ENCODE peak calls at places on chromosomes 5 and 9, in seven cellular contexts. N, X, Z, S, L, O and R are unnamed samples. For H3K79me2, the result is how much of the 10 kb centered on the place peaks cover.

GRCh38 chr9:75909776-75910175 is 19.3 kb downstream of the PCSK5 start:
- DNase-seq in L (no peak), Z (no peak), O (no peak), X (no peak), S (no peak), N (peak), R (no peak)

GRCh38 chr5:2204366-2205184 is 321.9 kb upstream of the IRX4 start:
- DNase-seq in L (no peak), O (no peak), Z (no peak), N (no peak), S (no peak), X (no peak), R (no peak)

GRCh38 chr5:81420039-81420667 is 26.2 kb upstream of the ACOT12 start:
- DNase-seq in S (no peak), O (no peak), X (peak), L (no peak), Z (peak), N (peak), R (peak)

GRCh38 chr9:127397722-127398647 is 1.0 kb downstream of the SLC2A8 start:
- DNase-seq in S (peak), O (peak), L (peak), N (no peak), X (peak), Z (peak), R (no peak)

GRCh38 chr5:121006206-121006605 is 542.1 kb downstream of the PRR16 start:
- DNase-seq in X (peak), L (no peak), Z (peak), N (no peak), S (no peak), O (no peak), R (no peak)

GRCh38 chr5:61053937-61054336 is 108.3 kb downstream of the SMIM15 start:
- DNase-seq in O (peak), S (no peak), Z (peak), X (no peak), L (no peak), N (no peak), R (no peak)

GRCh38 chr5:62466228-62466627 is 53.7 kb downstream of the IPO11 start:
- DNase-seq in N (no peak), X (peak), S (no peak), L (no peak), Z (peak), O (no peak), R (no peak)

GRCh38 chr5:104016650-104017049 is 454.1 kb upstream of the NUDT12 start:
- DNase-seq in Z (peak), X (peak), S (no peak), O (no peak), L (no peak), N (no peak), R (no peak)

GRCh38 chr9:71769175-71770165 is 1.2 kb upstream of the CEMIP2 start:
- DNase-seq in N (peak), O (peak), L (peak), Z (peak), S (peak), X (peak), R (no peak)

GRCh38 chr9:3441197-3441816 is 84.5 kb downstream of the RFX3 start:
- DNase-seq in X (peak), S (peak), N (peak), L (no peak), O (peak), Z (peak), R (no peak)

GRCh38 chr5:173802670-173803165 is 85.4 kb upstream of the CPEB4 start:
- DNase-seq in S (no peak), Z (peak), O (peak), N (no peak), L (no peak), X (peak), R (no peak)

GRCh38 chr5:62197697-62198096 is 108.3 kb upstream of the KIF2A start:
- DNase-seq in L (no peak), N (no peak), X (no peak), Z (no peak), O (no peak), S (no peak), R (no peak)

GRCh38 chr5:88368201-88368600 is 99.6 kb upstream of the TMEM161B start:
- DNase-seq in S (no peak), N (no peak), L (no peak), Z (no peak), O (no peak), X (no peak), R (no peak)

GRCh38 chr9:16202221-16202620 is 649.4 kb downstream of the CCDC171 start:
- DNase-seq in Z (no peak), L (no peak), S (no peak), N (no peak), X (peak), O (no peak), R (no peak)

GRCh38 chr5:176700239-176700847 is 53.1 kb downstream of the TSPAN17 start:
- DNase-seq in X (no peak), S (peak), L (peak), N (no peak), Z (no peak), O (no peak), R (no peak)

GRCh38 chr5:14946813-14947640 is 75.4 kb upstream of the ANKH start:
- DNase-seq in X (peak), L (no peak), N (peak), O (peak), Z (peak), S (peak), R (no peak)

GRCh38 chr9:127132921-127133647 is 10.6 kb upstream of the ANGPTL2 start:
- DNase-seq in N (no peak), L (peak), O (no peak), X (peak), Z (peak), S (peak), R (no peak)

GRCh38 chr9:105426657-105427056 is 21.2 kb upstream of the FSD1L start:
- DNase-seq in L (no peak), S (no peak), Z (no peak), N (no peak), O (no peak), X (no peak), R (no peak)

GRCh38 chr9:32431940-32432555 is 47.6 kb downstream of the ACO1 start:
- DNase-seq in S (peak), O (peak), L (peak), Z (peak), N (peak), X (peak), R (no peak)

GRCh38 chr9:127898433-127899199 is 787 bp downstream of the ST6GALNAC6 start:
- DNase-seq in S (peak), Z (peak), N (no peak), O (peak), X (peak), L (no peak), R (no peak)

GRCh38 chr5:10736354-10736753 is 24.7 kb downstream of the DAP start:
- DNase-seq in N (no peak), Z (no peak), X (no peak), L (no peak), O (no peak), S (no peak), R (no peak)

GRCh38 chr5:10735569-10736255 is 25.3 kb downstream of the DAP start:
- DNase-seq in Z (no peak), S (no peak), O (no peak), L (no peak), X (no peak), N (no peak), R (no peak)

GRCh38 chr5:10733426-10733825 is 27.6 kb downstream of the DAP start:
- DNase-seq in X (no peak), S (no peak), Z (no peak), N (no peak), O (no peak), L (no peak), R (no peak)

GRCh38 chr5:10734832-10735231 is 26.2 kb downstream of the DAP start:
- DNase-seq in N (no peak), X (peak), O (no peak), S (no peak), L (no peak), Z (no peak), R (no peak)

DNA sequence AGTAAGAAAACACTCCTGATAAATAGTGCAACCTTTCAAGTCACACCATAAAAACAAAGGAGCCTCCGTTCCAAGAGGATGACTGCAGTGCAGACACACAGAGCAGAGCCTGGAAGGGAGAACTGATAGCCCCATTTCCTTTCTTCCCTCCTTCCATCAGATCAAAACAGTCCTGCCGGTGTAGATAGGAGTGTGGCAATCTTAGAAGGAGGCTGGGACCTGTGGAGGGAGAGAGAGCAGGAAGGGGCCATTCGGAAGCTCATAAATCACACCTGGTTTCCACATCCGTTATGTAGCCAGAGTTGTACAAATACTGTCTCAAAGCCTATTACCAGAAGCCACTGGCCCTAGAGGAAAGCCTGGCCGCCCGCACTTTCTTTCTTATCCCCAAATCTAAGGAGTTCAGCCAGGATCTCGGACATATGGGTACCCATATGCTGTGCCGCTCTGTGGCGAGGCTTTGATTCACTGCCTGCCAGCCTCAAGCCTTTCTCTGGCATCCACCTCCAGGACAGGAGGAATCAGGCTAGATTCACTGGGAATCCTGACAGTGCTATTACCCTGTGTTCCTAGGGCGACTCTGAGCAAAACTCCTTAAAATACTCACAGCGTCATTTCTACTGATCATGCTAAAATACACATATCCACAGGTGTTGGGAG is 26.9 kb downstream of the DAP start:
- DNase-seq in N (no peak), S (no peak), O (no peak), X (no peak), L (no peak), Z (no peak), R (no peak)
- H3K79me2 ChIP-seq in N (under half), S (under half), O (under half), X (under half), L (under half), Z (half or more), R (under half)

GRCh38 chr9:134939080-134939733 is 21.5 kb upstream of the FCN1 start:
- DNase-seq in S (no peak), Z (no peak), L (no peak), X (no peak), O (no peak), N (no peak), R (no peak)

GRCh38 chr9:134937566-134938345 is 20.0 kb upstream of the FCN1 start:
- DNase-seq in N (no peak), L (no peak), Z (no peak), X (no peak), O (no peak), S (no peak), R (no peak)

GRCh38 chr9:134938346-134939079 is 20.8 kb upstream of the FCN1 start:
- DNase-seq in L (no peak), S (no peak), N (no peak), X (no peak), Z (no peak), O (no peak), R (no peak)

GRCh38 chr9:134940236-134941208 is 22.8 kb upstream of the FCN1 start:
- DNase-seq in O (no peak), S (no peak), Z (no peak), N (no peak), X (no peak), L (no peak), R (no peak)

GRCh38 chr9:134939836-134940235 is 22.1 kb upstream of the FCN1 start:
- DNase-seq in Z (no peak), X (no peak), N (no peak), L (no peak), O (no peak), S (no peak), R (no peak)
- TF ChIP-seq EZH2 in Z (no peak), X (no peak), N (no peak), L (no peak), O (no peak), S (no peak), R (no peak)

GRCh38 chr9:122946486-122947003 is 5.7 kb downstream of the RABGAP1 start:
- DNase-seq in S (no peak), N (no peak), L (no peak), X (no peak), Z (no peak), O (no peak), R (no peak)

GRCh38 chr9:122948313-122948712 is 7.5 kb downstream of the RABGAP1 start:
- DNase-seq in S (no peak), L (no peak), X (no peak), Z (no peak), N (no peak), O (no peak), R (no peak)

GRCh38 chr9:122940603-122941559 is at the start of gene RABGAP1:
- DNase-seq in S (peak), X (peak), O (peak), Z (peak), N (peak), L (peak), R (peak)

GRCh38 chr9:122941560-122942234 is 877 bp downstream of the RABGAP1 start:
- DNase-seq in S (no peak), O (peak), N (no peak), L (no peak), Z (peak), X (peak), R (peak)

GRCh38 chr9:122944960-122945888 is 4.4 kb downstream of the RABGAP1 start:
- DNase-seq in N (no peak), O (no peak), L (no peak), X (peak), S (no peak), Z (no peak), R (no peak)
- H3K79me2 ChIP-seq in N (half or more), O (half or more), L (half or more), X (half or more), S (half or more), Z (half or more), R (half or more)

GRCh38 chr9:103444157-103444556 is 449.0 kb downstream of the CYLC2 start:
- DNase-seq in L (no peak), O (no peak), N (no peak), Z (no peak), X (no peak), S (no peak), R (no peak)
- TF ChIP-seq EZH2 in L (no peak), O (no peak), N (no peak), Z (no peak), X (no peak), S (no peak), R (no peak)

GRCh38 chr9:20518735-20519134 is 103.6 kb downstream of the MLLT3 start:
- DNase-seq in O (no peak), S (no peak), L (no peak), X (no peak), Z (no peak), N (no peak), R (no peak)
- H3K79me2 ChIP-seq in O (under half), S (under half), L (under half), X (under half), Z (under half), N (under half), R (under half)

DNA sequence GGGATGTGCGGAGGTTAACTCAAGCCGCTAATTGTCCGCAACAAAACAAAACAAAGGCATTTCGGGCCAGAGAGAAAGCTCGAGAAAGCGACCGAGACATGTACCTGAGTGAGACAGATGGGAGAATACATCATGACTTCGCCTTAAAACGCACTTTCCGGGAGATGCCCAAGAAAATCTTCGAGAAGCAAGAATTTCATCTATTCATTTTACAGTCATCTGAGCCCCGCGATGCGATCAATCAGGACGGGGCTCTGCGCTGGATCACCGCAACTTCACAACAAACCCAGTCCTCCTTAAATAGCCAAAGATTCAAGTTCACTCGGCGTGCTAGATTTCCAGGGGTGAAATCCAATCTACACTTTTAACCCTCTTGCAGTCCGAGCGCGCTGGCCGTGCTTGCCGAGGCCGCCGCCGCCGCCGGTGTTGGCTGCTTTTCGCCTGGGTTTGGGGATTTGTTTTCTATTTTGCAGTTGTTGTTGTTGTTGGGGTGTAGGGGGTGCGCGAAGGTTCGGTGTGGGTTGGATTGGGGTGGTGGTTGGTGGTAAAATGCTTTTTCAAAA is 482 bp downstream of the NFIB start:
- DNase-seq in S (peak), O (no peak), Z (peak), L (peak), N (no peak), X (peak), R (no peak)
- TF ChIP-seq EZH2 in S (peak), O (no peak), Z (no peak), L (no peak), N (peak), X (no peak), R (no peak)

GRCh38 chr5:143350790-143351603 is 52.5 kb downstream of the NR3C1 start:
- DNase-seq in L (no peak), X (peak), S (no peak), Z (peak), N (peak), O (no peak), R (peak)

GRCh38 chr5:143352691-143353090 is 50.8 kb downstream of the NR3C1 start:
- DNase-seq in S (no peak), N (no peak), Z (no peak), X (no peak), O (no peak), L (no peak), R (no peak)

GRCh38 chr5:143349127-143349526 is 54.4 kb downstream of the NR3C1 start:
- DNase-seq in O (no peak), N (no peak), Z (peak), X (no peak), L (no peak), S (no peak), R (no peak)

GRCh38 chr5:143347698-143348344 is 55.7 kb downstream of the NR3C1 start:
- DNase-seq in X (no peak), L (no peak), S (no peak), O (peak), Z (no peak), N (no peak), R (no peak)

GRCh38 chr5:143350341-143350740 is 53.1 kb downstream of the NR3C1 start:
- DNase-seq in L (no peak), X (no peak), N (no peak), O (no peak), S (no peak), Z (no peak), R (no peak)
- H3K79me2 ChIP-seq in L (under half), X (half or more), N (under half), O (under half), S (under half), Z (half or more), R (half or more)